ENCODE peak calls at places on chromosomes 11 and 22, in seven cellular contexts. W is SK-N-SH, T is K562, V is PC-3, U is endothelial cell of umbilical vein, K is colonic mucosa, Y is mesenchymal stem cell. G is an unnamed sample. For H3K36me3 and H3K4me1, the result is how much of the 10 kb centered on the place peaks cover.

GRCh38 chr11:2837096-2837601 is 48.4 kb downstream of the CDKN1C start:
- DNase-seq in W (peak), T (peak), V (peak), U (no peak), K (peak), Y (peak), G (peak)

GRCh38 chr11:78414321-78415051 is 3.1 kb downstream of the GAB2 start:
- DNase-seq in W (peak), T (peak), V (peak), U (peak), K (no peak), Y (peak), G (peak)

GRCh38 chr11:95092549-95093324 is 3.1 kb downstream of the ENDOD1 start:
- DNase-seq in W (peak), T (peak), V (peak), U (peak), K (peak), Y (peak), G (peak)

GRCh38 chr11:11661356-11662040 is 39.7 kb upstream of the GALNT18 start:
- DNase-seq in W (no peak), T (no peak), V (no peak), U (no peak), K (no peak), Y (no peak), G (no peak)

GRCh38 chr11:64994318-64994717 is 2.5 kb downstream of the BATF2 start:
- DNase-seq in W (no peak), T (no peak), V (no peak), U (no peak), K (no peak), Y (no peak), G (no peak)

GRCh38 chr22:37427128-37427710 is at the start of gene ELFN2:
- DNase-seq in W (peak), T (no peak), V (peak), U (peak), K (no peak), Y (peak), G (peak)

GRCh38 chr11:77081976-77082836 is 15.4 kb downstream of the CAPN5 start:
- DNase-seq in W (peak), T (no peak), V (no peak), U (no peak), K (no peak), Y (no peak), G (no peak)

GRCh38 chr22:50564289-50564688 is 1.6 kb upstream of the SYCE3 start:
- DNase-seq in W (no peak), T (no peak), V (peak), U (no peak), K (peak), Y (no peak), G (no peak)

GRCh38 chr11:110830344-110831141 is 118.3 kb upstream of the ARHGAP20 start:
- DNase-seq in W (no peak), T (no peak), V (no peak), U (no peak), K (no peak), Y (no peak), G (no peak)

GRCh38 chr11:110295487-110296225 is 758 bp downstream of the RDX start:
- DNase-seq in W (peak), T (peak), V (peak), U (peak), K (peak), Y (peak), G (peak)

GRCh38 chr11:77542296-77542695 is 47.5 kb upstream of the AQP11 start:
- DNase-seq in W (no peak), T (no peak), V (peak), U (no peak), K (no peak), Y (no peak), G (peak)

GRCh38 chr11:122784325-122785155 is 53.8 kb upstream of the CRTAM start:
- DNase-seq in W (no peak), T (no peak), V (peak), U (peak), K (no peak), Y (peak), G (peak)

GRCh38 chr22:19506212-19506611 is 18.0 kb downstream of the CLDN5 start:
- DNase-seq in W (no peak), T (no peak), V (no peak), U (no peak), K (no peak), Y (no peak), G (no peak)
- H3K36me3 ChIP-seq in W (under half), T (half or more), V (under half), U (under half), K (under half), Y (under half), G (under half)

GRCh38 chr22:30262917-30263741 is 3.5 kb downstream of the OSM start:
- DNase-seq in W (peak), T (peak), V (peak), U (peak), K (peak), Y (peak), G (peak)
- H3K4me1 ChIP-seq in W (under half), T (under half), V (under half), U (under half), K (under half), Y (under half), G (under half)

DNA sequence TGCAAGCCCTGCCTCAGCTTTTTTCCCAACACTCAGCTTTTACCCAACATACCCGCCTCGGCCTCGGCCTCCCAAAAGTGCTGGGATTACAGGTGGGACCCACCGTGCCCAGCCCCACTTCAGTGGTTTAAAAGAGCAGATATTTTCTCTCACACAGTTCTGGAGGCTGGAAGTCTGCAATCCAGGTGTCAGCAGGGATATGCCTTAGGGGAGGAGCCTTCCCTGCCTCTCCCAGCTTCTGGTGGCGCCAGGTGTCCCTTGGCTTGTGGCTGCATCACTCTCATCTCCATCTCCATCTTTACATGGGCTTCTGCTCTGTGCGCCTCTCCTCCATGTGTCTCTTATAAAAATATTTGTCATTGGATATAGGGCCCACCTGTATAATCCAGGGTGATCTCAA is 50.0 kb downstream of the MCHR1 start:
- DNase-seq in W (no peak), T (no peak), V (no peak), U (no peak), K (no peak), Y (no peak), G (no peak)
- H3K9ac ChIP-seq in W (no peak), T (no peak), V (no peak), U (no peak), K (no peak), Y (no peak), G (no peak)

DNA sequence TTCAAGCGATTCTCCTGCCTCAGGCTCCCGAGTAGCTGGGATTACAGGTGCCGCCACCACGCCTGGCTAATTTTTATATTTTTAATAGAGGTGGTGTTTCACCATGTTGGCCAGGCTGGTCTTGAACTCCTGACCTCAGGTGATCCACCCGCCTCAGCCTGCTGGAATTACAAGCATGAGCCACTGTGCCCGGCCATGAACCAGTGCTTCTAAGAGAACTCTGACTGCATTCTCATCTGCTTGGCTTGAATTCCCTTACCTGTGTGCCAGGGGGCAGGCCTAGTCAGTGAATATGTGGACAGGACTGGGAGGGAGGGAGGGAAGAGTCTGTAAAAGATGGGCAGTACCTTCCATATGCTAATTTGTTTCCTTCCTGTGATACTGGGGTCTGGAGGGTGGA is 6.7 kb downstream of the RPS25 start:
- DNase-seq in W (no peak), T (peak), V (no peak), U (no peak), K (no peak), Y (no peak), G (no peak)
- H3K36me3 ChIP-seq in W (under half), T (half or more), V (under half), U (under half), K (under half), Y (under half), G (half or more)

GRCh38 chr11:27700351-27701261 is at the start of gene BDNF:
- DNase-seq in W (peak), T (no peak), V (peak), U (peak), K (no peak), Y (peak), G (peak)
- H3K4me1 ChIP-seq in W (under half), T (under half), V (under half), U (under half), K (under half), Y (under half), G (under half)

GRCh38 chr11:113411536-113411935 is 24.0 kb downstream of the ANKK1 start:
- DNase-seq in W (no peak), T (no peak), V (no peak), U (no peak), K (no peak), Y (no peak), G (no peak)
- H3K9ac ChIP-seq in W (no peak), T (no peak), V (no peak), U (no peak), K (no peak), Y (no peak), G (no peak)

DNA sequence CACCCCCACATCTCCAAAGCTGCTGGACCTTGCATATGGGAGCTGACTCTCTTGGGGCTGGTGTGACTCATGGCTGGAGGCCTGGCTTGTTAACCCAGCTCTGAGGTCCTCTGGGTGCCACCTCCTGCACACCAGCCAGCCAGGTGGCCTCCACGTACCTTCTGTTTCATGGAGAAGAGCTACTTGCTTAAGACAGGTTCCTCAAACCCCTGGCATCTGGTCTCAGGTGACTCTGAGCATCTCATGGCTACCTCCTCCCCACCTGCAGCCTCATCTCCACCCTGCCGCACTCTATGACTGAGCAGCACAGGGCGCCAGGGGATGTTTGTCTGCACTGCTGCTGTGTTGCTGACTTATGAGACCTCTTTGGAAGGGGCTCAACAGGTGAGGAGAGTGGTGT is 55.7 kb downstream of the BCR start:
- DNase-seq in W (no peak), T (peak), V (no peak), U (no peak), K (no peak), Y (no peak), G (no peak)
- H3K36me3 ChIP-seq in W (under half), T (under half), V (under half), U (under half), K (under half), Y (under half), G (under half)

G was measured in adipocyte.